ENCODE peak calls at places on chromosomes 4 and X, in eight cellular contexts. E is stimulated activated CD4-positive, alpha-beta T cell treated with anti-CD3 and anti-CD28 coated beads, Interleukin-4, amount 100 ng/mL, for 48 hours; N is T-helper 9 cell; R is foreskin fibroblast; M is cardiac fibroblast; P is epithelial cell of esophagus; B is C1 segment of cervical spinal cord; C is retina. K is an unnamed sample.

GRCh38 chr4:67437974-67438713 is 107.2 kb downstream of the CENPC start:
- DNase-seq in R (peak; percentile 15), N (no peak), C (no peak), B (no peak), P (peak; percentile 75), M (peak; percentile 86), E (no peak), K (no peak)

GRCh38 chr4:123453006-123453685 is 56.6 kb downstream of the SPRY1 start:
- DNase-seq in R (no peak), P (peak; percentile 11), N (no peak), B (no peak), C (peak; percentile 70), M (peak; percentile 5), E (no peak), K (no peak)

GRCh38 chr4:22356996-22357596 is 158.8 kb downstream of the ADGRA3 start:
- DNase-seq in E (no peak), B (no peak), P (peak; percentile 47), R (no peak), M (peak; percentile 59), N (no peak), C (peak; percentile 22), K (no peak)

GRCh38 chr4:77854431-77855111 is 8.1 kb upstream of the MRPL1 start:
- DNase-seq in R (no peak), P (peak; percentile 62), E (no peak), N (no peak), B (no peak), C (no peak), M (peak; percentile 40), K (no peak)

GRCh38 chr4:108749119-108749518 is 13.7 kb downstream of the ETNPPL start:
- DNase-seq in E (no peak), M (no peak), P (no peak), N (no peak), C (no peak), B (no peak), R (no peak), K (no peak)

GRCh38 chr4:55386073-55386472 is 9.7 kb upstream of the TMEM165 start:
- DNase-seq in C (no peak), E (no peak), B (no peak), M (peak; percentile 40), P (peak; percentile 51), R (no peak), N (no peak), K (no peak)

GRCh38 chr4:26076000-26076587 is 162.1 kb downstream of the SMIM20 start:
- DNase-seq in R (peak; percentile 82), B (no peak), P (peak; percentile 62), C (no peak), M (peak; percentile 28), N (no peak), E (no peak), K (no peak)

GRCh38 chr4:152471251-152471792 is 64.6 kb downstream of the FBXW7 start:
- DNase-seq in N (no peak), E (no peak), M (no peak), B (no peak), P (no peak), C (no peak), R (no peak), K (no peak)

GRCh38 chrX:23902419-23902818 is 5.3 kb downstream of the APOO start:
- DNase-seq in M (peak; percentile 78), P (peak; percentile 68), R (no peak), C (peak; percentile 43), B (no peak), N (no peak), E (no peak), K (no peak)

GRCh38 chr4:2046031-2046961 is 12.8 kb upstream of the NAT8L start:
- DNase-seq in M (no peak), B (no peak), E (no peak), P (no peak), C (no peak), N (no peak), R (no peak), K (no peak)

GRCh38 chr4:36042122-36042970 is 202.0 kb downstream of the ARAP2 start:
- DNase-seq in E (no peak), B (no peak), C (no peak), R (no peak), N (no peak), P (no peak), M (no peak), K (no peak)

GRCh38 chrX:48493890-48494364 is 14.9 kb upstream of the PORCN start:
- DNase-seq in R (no peak), N (no peak), C (peak; percentile 53), M (peak; percentile 61), B (no peak), E (no peak), P (peak; percentile 55), K (peak; percentile 47)

GRCh38 chr4:114980932-114981693 is 132.3 kb downstream of the NDST4 start:
- DNase-seq in N (no peak), R (peak; percentile 1), B (no peak), E (no peak), P (no peak), M (no peak), C (no peak), K (no peak)

GRCh38 chr4:110953898-110954297 is 331.0 kb upstream of the PITX2 start:
- DNase-seq in B (no peak), P (no peak), M (no peak), E (no peak), C (no peak), R (no peak), N (no peak), K (no peak)

GRCh38 chr4:186946140-186946539 is 222.5 kb upstream of the FAT1 start:
- DNase-seq in E (no peak), R (no peak), P (no peak), C (no peak), B (no peak), N (no peak), M (no peak), K (no peak)

GRCh38 chr4:108144451-108144850 is 24.3 kb downstream of the LEF1 start:
- DNase-seq in R (no peak), M (no peak), N (no peak), P (no peak), C (no peak), E (no peak), B (no peak), K (no peak)

GRCh38 chr4:109801099-109801789 is 555 bp downstream of the CFI start:
- DNase-seq in M (peak; percentile 17), R (no peak), B (no peak), P (no peak), E (no peak), N (no peak), C (no peak), K (no peak)

GRCh38 chr4:72302981-72303704 is 265.9 kb downstream of the ADAMTS3 start:
- DNase-seq in B (no peak), N (peak; percentile 14), M (peak; percentile 49), P (peak; percentile 52), C (peak; percentile 67), E (peak; percentile 5), R (no peak), K (peak; percentile 59)

GRCh38 chr4:144831971-144832370 is 186.0 kb downstream of the HHIP start:
- DNase-seq in R (no peak), E (no peak), M (peak; percentile 15), C (no peak), P (peak; percentile 49), N (no peak), B (no peak), K (no peak)

K was measured in endothelial cell.